ENCODE peak calls at places on chromosomes 7 and 10, in four cellular contexts. Q is AG20443, U is brain microvascular endothelial cell, B is coronary artery. C is an unnamed sample.

GRCh38 chr10:67976292-67977245 is 92.1 kb downstream of the SIRT1 start:
- DNase-seq in Q (peak), B (no peak), U (no peak), C (peak)

GRCh38 chr10:132648871-132649528 is 111.4 kb downstream of the INPP5A start:
- DNase-seq in U (no peak), B (no peak), Q (no peak), C (no peak)

GRCh38 chr7:132446666-132447217 is 129.5 kb downstream of the PLXNA4 start:
- DNase-seq in U (no peak), Q (no peak), B (no peak), C (no peak)

GRCh38 chr10:2928219-2928840 is 139.0 kb upstream of the PFKP start:
- DNase-seq in B (no peak), Q (peak), U (peak), C (peak)

GRCh38 chr7:159067870-159068787 is 76.5 kb downstream of the VIPR2 start:
- DNase-seq in Q (peak), U (peak), B (peak), C (no peak)

GRCh38 chr7:150383710-150384397 is 4.7 kb downstream of the ZNF775 start:
- DNase-seq in Q (no peak), B (no peak), U (no peak), C (no peak)

GRCh38 chr7:135971366-135971725 is 5.8 kb downstream of the MTPN start:
- DNase-seq in B (no peak), U (no peak), Q (no peak), C (no peak)

GRCh38 chr7:25496394-25497103 is 268.3 kb upstream of the NPVF start:
- DNase-seq in U (no peak), B (no peak), Q (no peak), C (peak)

GRCh38 chr10:104122273-104123107 is 519 bp downstream of the SFR1 start:
- DNase-seq in Q (no peak), B (no peak), U (no peak), C (no peak)

GRCh38 chr10:89476676-89477075 is 58.7 kb downstream of the SLC16A12 start:
- DNase-seq in U (peak), B (no peak), Q (no peak), C (no peak)

GRCh38 chr7:158289761-158290523 is 297.7 kb downstream of the PTPRN2 start:
- DNase-seq in U (no peak), B (peak), Q (no peak), C (no peak)

GRCh38 chr10:22320591-22321155 is at the start of gene BMI1:
- DNase-seq in U (peak), B (peak), Q (peak), C (peak)

GRCh38 chr7:120645976-120646375 is 212.0 kb downstream of the TSPAN12 start:
- DNase-seq in Q (no peak), B (no peak), U (no peak), C (no peak)

GRCh38 chr7:45915606-45916005 is 5.5 kb downstream of the IGFBP3 start:
- DNase-seq in U (no peak), Q (no peak), B (no peak), C (peak)

GRCh38 chr7:33874943-33875342 is 30.4 kb upstream of the BMPER start:
- DNase-seq in Q (peak), B (no peak), U (no peak), C (peak)

GRCh38 chr7:117210366-117210765 is 112.5 kb downstream of the WNT2 start:
- DNase-seq in Q (no peak), U (no peak), B (no peak), C (no peak)

GRCh38 chr10:3763035-3763456 is 22.0 kb downstream of the KLF6 start:
- DNase-seq in U (no peak), Q (no peak), B (no peak), C (peak)

GRCh38 chr7:84746347-84746746 is 440.5 kb downstream of the SEMA3D start:
- DNase-seq in U (peak), Q (peak), B (no peak), C (peak)

GRCh38 chr10:112250555-112250954 is 32.6 kb upstream of the TECTB start:
- DNase-seq in U (no peak), Q (peak), B (no peak), C (peak)

GRCh38 chr10:79246209-79246581 is 101.1 kb upstream of the PPIF start:
- DNase-seq in U (no peak), B (peak), Q (peak), C (peak)

GRCh38 chr10:78621183-78621789 is 447.5 kb upstream of the ZMIZ1 start:
- DNase-seq in U (no peak), Q (no peak), B (peak), C (no peak)

GRCh38 chr10:63703113-63703670 is 182.0 kb downstream of the REEP3 start:
- DNase-seq in U (no peak), Q (no peak), B (no peak), C (peak)

GRCh38 chr7:621572-622285 is 102.1 kb upstream of the PDGFA start:
- DNase-seq in B (no peak), Q (no peak), U (no peak), C (no peak)

GRCh38 chr10:57338823-57339558 is 928.7 kb downstream of the IPMK start:
- DNase-seq in B (no peak), U (peak), Q (peak), C (peak)

C was measured in fibroblast of mammary gland.